ENCODE peak calls at places on chromosomes 4 and X, in five cellular contexts. One of them, this sample, is unnamed. For H3K9me3, the result is how much of the 10 kb centered on the place peaks cover.

GRCh38 chrX:17411189-17411588 is 36.2 kb downstream of the NHS start:
- DNase-seq in CD8-positive, alpha-beta T cell: no peak
- DNase-seq in upper lobe of left lung: no peak
- DNase-seq in AG04450: no peak
- DNase-seq in left ventricle myocardium inferior: no peak
- DNase-seq in this sample: no peak

GRCh38 chrX:108312938-108313337 is 125.3 kb downstream of the COL4A6 start:
- DNase-seq in CD8-positive, alpha-beta T cell: no peak
- DNase-seq in upper lobe of left lung: no peak
- DNase-seq in AG04450: no peak
- DNase-seq in left ventricle myocardium inferior: peak
- DNase-seq in this sample: no peak

GRCh38 chrX:108732630-108733321 is 3.6 kb downstream of the IRS4 start:
- DNase-seq in CD8-positive, alpha-beta T cell: no peak
- DNase-seq in upper lobe of left lung: no peak
- DNase-seq in AG04450: no peak
- DNase-seq in left ventricle myocardium inferior: no peak
- DNase-seq in this sample: no peak

GRCh38 chr4:172125438-172125837 is 312.2 kb downstream of the GALNTL6 start:
- DNase-seq in CD8-positive, alpha-beta T cell: no peak
- DNase-seq in upper lobe of left lung: no peak
- DNase-seq in AG04450: no peak
- DNase-seq in left ventricle myocardium inferior: no peak
- DNase-seq in this sample: no peak

GRCh38 chr4:110417151-110417550 is 58.8 kb upstream of the ENPEP start:
- DNase-seq in CD8-positive, alpha-beta T cell: no peak
- DNase-seq in upper lobe of left lung: no peak
- DNase-seq in AG04450: no peak
- DNase-seq in left ventricle myocardium inferior: no peak
- DNase-seq in this sample: no peak

GRCh38 chr4:36269116-36269515 is 12.3 kb upstream of the DTHD1 start:
- DNase-seq in CD8-positive, alpha-beta T cell: no peak
- DNase-seq in upper lobe of left lung: no peak
- DNase-seq in AG04450: no peak
- DNase-seq in left ventricle myocardium inferior: no peak
- DNase-seq in this sample: peak

GRCh38 chr4:42672359-42673083 is 15.6 kb upstream of the ATP8A1 start:
- DNase-seq in CD8-positive, alpha-beta T cell: no peak
- DNase-seq in upper lobe of left lung: no peak
- DNase-seq in AG04450: no peak
- DNase-seq in left ventricle myocardium inferior: no peak
- DNase-seq in this sample: no peak

GRCh38 chrX:24672701-24673190 is 21.0 kb upstream of the POLA1 start:
- DNase-seq in CD8-positive, alpha-beta T cell: no peak
- DNase-seq in upper lobe of left lung: no peak
- DNase-seq in AG04450: no peak
- DNase-seq in left ventricle myocardium inferior: no peak
- DNase-seq in this sample: no peak

GRCh38 chrX:6184900-6185515 is 43.7 kb downstream of the NLGN4X start:
- DNase-seq in CD8-positive, alpha-beta T cell: no peak
- DNase-seq in upper lobe of left lung: no peak
- DNase-seq in AG04450: no peak
- DNase-seq in left ventricle myocardium inferior: no peak
- DNase-seq in this sample: no peak

GRCh38 chr4:2251073-2251794 is 9.3 kb upstream of the HAUS3 start:
- DNase-seq in CD8-positive, alpha-beta T cell: peak
- DNase-seq in upper lobe of left lung: peak
- DNase-seq in AG04450: no peak
- DNase-seq in left ventricle myocardium inferior: peak
- DNase-seq in this sample: peak

GRCh38 chr4:130563185-130563890 is 1467.4 kb downstream of the C4orf33 start:
- DNase-seq in CD8-positive, alpha-beta T cell: no peak
- DNase-seq in upper lobe of left lung: no peak
- DNase-seq in AG04450: peak
- DNase-seq in left ventricle myocardium inferior: peak
- DNase-seq in this sample: no peak

GRCh38 chr4:23382880-23383279 is 507.0 kb downstream of the PPARGC1A start:
- DNase-seq in CD8-positive, alpha-beta T cell: no peak
- DNase-seq in upper lobe of left lung: no peak
- DNase-seq in AG04450: no peak
- DNase-seq in left ventricle myocardium inferior: no peak
- DNase-seq in this sample: no peak

GRCh38 chr4:69749771-69750170 is 10.6 kb downstream of the SULT1B1 start:
- DNase-seq in CD8-positive, alpha-beta T cell: no peak
- DNase-seq in upper lobe of left lung: no peak
- DNase-seq in AG04450: no peak
- DNase-seq in left ventricle myocardium inferior: no peak
- DNase-seq in this sample: no peak

GRCh38 chrX:80173261-80173660 is 158.7 kb downstream of the TBX22 start:
- DNase-seq in CD8-positive, alpha-beta T cell: no peak
- DNase-seq in upper lobe of left lung: no peak
- DNase-seq in AG04450: no peak
- DNase-seq in left ventricle myocardium inferior: no peak
- DNase-seq in this sample: no peak

GRCh38 chr4:48290146-48290772 is 20.6 kb upstream of the TEC start:
- DNase-seq in CD8-positive, alpha-beta T cell: no peak
- DNase-seq in upper lobe of left lung: no peak
- DNase-seq in AG04450: no peak
- DNase-seq in left ventricle myocardium inferior: no peak
- DNase-seq in this sample: no peak

GRCh38 chr4:63218837-63219236 is 1190.4 kb downstream of the TECRL start:
- DNase-seq in CD8-positive, alpha-beta T cell: no peak
- DNase-seq in upper lobe of left lung: no peak
- DNase-seq in AG04450: no peak
- DNase-seq in left ventricle myocardium inferior: no peak
- DNase-seq in this sample: no peak

GRCh38 chrX:46710927-46711623 is 47.8 kb downstream of the SLC9A7 start:
- DNase-seq in CD8-positive, alpha-beta T cell: no peak
- DNase-seq in upper lobe of left lung: no peak
- DNase-seq in AG04450: no peak
- DNase-seq in left ventricle myocardium inferior: no peak
- DNase-seq in this sample: no peak

GRCh38 chr4:1300466-1301455 is 11.1 kb downstream of the MAEA start:
- DNase-seq in CD8-positive, alpha-beta T cell: no peak
- DNase-seq in upper lobe of left lung: peak
- DNase-seq in AG04450: no peak
- DNase-seq in left ventricle myocardium inferior: no peak
- DNase-seq in this sample: no peak

GRCh38 chr4:37453004-37453360 is 208.4 kb downstream of the NWD2 start:
- DNase-seq in CD8-positive, alpha-beta T cell: no peak
- DNase-seq in upper lobe of left lung: no peak
- DNase-seq in AG04450: no peak
- DNase-seq in left ventricle myocardium inferior: no peak
- DNase-seq in this sample: peak
- H3K4me3 ChIP-seq in CD8-positive, alpha-beta T cell: peak
- H3K4me3 ChIP-seq in upper lobe of left lung: no peak
- H3K4me3 ChIP-seq in AG04450: no peak
- H3K4me3 ChIP-seq in left ventricle myocardium inferior: peak
- H3K4me3 ChIP-seq in this sample: peak

DNA sequence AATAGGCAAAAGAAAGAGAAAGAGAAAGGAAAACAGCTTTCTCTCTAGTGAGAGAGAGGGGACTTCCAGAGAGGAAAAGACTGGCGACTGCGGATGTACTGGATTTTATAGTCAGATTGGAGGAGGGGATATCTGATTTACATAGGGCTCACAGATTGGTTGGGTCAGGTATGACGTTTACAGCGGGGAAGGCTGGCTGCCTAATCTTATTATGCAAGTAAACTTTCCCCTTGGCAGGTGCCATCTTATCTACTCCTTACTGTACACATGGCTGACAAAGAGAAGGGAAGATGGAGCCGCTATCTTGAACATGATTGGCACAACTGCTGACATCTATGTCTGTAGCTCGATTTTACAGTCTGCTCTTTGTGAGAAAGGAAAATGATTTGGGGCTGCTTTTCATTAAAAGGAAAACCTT is 25.4 kb downstream of the RBPJ start:
- DNase-seq in CD8-positive, alpha-beta T cell: no peak
- DNase-seq in upper lobe of left lung: no peak
- DNase-seq in AG04450: no peak
- DNase-seq in left ventricle myocardium inferior: no peak
- DNase-seq in this sample: peak
- H3K27ac ChIP-seq in CD8-positive, alpha-beta T cell: no peak
- H3K27ac ChIP-seq in upper lobe of left lung: no peak
- H3K27ac ChIP-seq in AG04450: no peak
- H3K27ac ChIP-seq in left ventricle myocardium inferior: peak
- H3K27ac ChIP-seq in this sample: no peak

DNA sequence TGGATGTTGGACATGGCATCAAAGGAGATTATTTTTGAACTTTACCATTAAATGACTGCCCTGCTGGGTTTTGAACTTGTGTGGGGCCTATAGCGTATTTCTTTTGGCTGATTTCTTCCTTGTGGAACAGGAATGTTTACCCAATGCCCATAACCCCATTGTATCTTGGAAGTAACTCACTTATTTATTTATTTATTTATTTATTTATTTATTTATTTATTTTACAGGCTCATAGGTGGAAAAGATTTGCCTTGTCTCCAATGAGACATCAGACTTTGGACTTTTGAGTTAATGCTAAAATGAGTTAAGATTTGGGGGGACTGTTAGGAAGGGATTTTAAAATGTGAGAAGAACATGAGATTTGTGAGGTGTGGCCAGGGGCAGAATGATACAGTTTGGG is 273.1 kb downstream of the SLITRK2 start:
- DNase-seq in CD8-positive, alpha-beta T cell: no peak
- DNase-seq in upper lobe of left lung: no peak
- DNase-seq in AG04450: no peak
- DNase-seq in left ventricle myocardium inferior: no peak
- DNase-seq in this sample: no peak
- H3K9me3 ChIP-seq in CD8-positive, alpha-beta T cell: under half
- H3K9me3 ChIP-seq in upper lobe of left lung: under half
- H3K9me3 ChIP-seq in AG04450: under half
- H3K9me3 ChIP-seq in left ventricle myocardium inferior: under half
- H3K9me3 ChIP-seq in this sample: under half

GRCh38 chr4:139015948-139016451 is 419 bp downstream of the NOCT start:
- DNase-seq in CD8-positive, alpha-beta T cell: no peak
- DNase-seq in upper lobe of left lung: peak
- DNase-seq in AG04450: no peak
- DNase-seq in left ventricle myocardium inferior: peak
- DNase-seq in this sample: no peak

GRCh38 chr4:139018501-139018900 is 2.9 kb downstream of the NOCT start:
- DNase-seq in CD8-positive, alpha-beta T cell: no peak
- DNase-seq in upper lobe of left lung: no peak
- DNase-seq in AG04450: no peak
- DNase-seq in left ventricle myocardium inferior: no peak
- DNase-seq in this sample: no peak

GRCh38 chr4:139017861-139018260 is 2.3 kb downstream of the NOCT start:
- DNase-seq in CD8-positive, alpha-beta T cell: no peak
- DNase-seq in upper lobe of left lung: no peak
- DNase-seq in AG04450: no peak
- DNase-seq in left ventricle myocardium inferior: no peak
- DNase-seq in this sample: no peak

GRCh38 chr4:139020384-139020783 is 4.8 kb downstream of the NOCT start:
- DNase-seq in CD8-positive, alpha-beta T cell: no peak
- DNase-seq in upper lobe of left lung: no peak
- DNase-seq in AG04450: no peak
- DNase-seq in left ventricle myocardium inferior: no peak
- DNase-seq in this sample: no peak

DNA sequence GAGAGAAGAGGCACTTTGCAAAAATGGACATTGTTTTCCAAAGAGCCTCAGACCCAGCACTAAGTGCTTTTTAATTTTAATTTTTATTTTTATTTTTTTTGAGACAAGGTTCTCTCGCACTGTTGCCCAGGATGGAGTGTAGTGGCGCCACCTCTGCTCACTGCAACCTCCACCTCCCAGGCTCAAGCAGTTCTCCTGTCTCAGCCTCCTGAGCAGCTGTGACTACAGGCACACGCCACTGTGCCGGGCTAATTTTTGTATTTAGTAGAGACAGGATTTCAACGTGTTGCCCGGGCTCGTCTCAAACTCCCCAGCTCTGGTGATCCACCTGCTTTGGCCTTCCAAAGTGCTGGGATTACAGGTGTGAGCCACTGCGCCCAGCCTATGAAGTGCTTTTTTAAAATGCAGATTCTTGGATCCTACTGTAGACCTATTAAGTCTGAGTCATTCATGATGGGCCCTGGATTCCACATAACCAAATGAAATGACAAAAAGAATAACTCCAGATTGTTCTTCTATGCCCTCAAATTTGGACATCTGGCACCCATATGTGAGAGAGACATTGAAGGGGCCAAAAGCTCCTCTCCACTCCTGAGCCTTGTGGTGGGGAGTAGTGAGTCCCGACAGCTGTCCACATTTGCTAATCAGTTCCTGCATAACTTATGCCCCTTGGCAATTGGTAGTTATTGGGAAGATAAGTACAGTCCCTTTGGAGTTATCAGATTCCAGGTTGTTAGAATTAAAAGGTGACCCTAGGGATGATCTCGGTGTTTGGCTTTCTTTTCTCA is 3.6 kb downstream of the NOCT start:
- DNase-seq in CD8-positive, alpha-beta T cell: no peak
- DNase-seq in upper lobe of left lung: no peak
- DNase-seq in AG04450: peak
- DNase-seq in left ventricle myocardium inferior: no peak
- DNase-seq in this sample: no peak
- H3K4me3 ChIP-seq in CD8-positive, alpha-beta T cell: no peak
- H3K4me3 ChIP-seq in upper lobe of left lung: no peak
- H3K4me3 ChIP-seq in AG04450: no peak
- H3K4me3 ChIP-seq in left ventricle myocardium inferior: no peak
- H3K4me3 ChIP-seq in this sample: no peak

DNA sequence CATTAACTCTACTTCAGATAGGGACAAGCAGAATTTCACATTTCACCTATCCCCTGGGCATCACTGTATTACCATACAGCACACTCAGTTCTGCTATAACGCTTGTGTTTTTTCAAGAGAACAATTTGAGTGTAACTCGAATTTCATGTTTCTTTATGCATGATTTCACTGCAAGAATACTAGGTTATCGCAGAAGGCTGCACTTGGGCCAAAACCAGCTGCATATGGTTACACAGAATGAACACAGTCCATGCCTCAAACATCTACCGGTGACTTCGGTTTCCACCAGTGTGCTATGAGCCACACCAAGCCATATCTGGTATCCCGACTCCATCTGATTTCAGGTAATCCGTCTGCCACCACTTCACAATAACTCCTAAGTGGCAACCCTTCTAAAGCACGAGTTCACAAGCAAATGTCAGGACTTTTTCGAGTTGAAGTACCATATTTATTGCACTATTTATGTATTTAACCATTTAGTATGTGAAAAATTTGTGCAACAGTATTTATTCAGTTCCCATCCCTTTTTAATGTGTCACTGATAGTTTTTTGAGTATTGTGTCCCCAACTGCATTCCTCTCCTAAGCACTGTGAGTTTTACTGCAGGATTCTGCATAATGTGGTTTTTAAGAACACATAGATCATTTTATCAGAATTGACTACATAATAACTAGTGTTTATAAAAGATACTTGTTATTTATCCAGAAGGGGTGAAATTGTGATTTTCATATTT is 111.8 kb downstream of the APBB2 start:
- DNase-seq in CD8-positive, alpha-beta T cell: no peak
- DNase-seq in upper lobe of left lung: no peak
- DNase-seq in AG04450: no peak
- DNase-seq in left ventricle myocardium inferior: no peak
- DNase-seq in this sample: no peak
- H3K27ac ChIP-seq in CD8-positive, alpha-beta T cell: no peak
- H3K27ac ChIP-seq in upper lobe of left lung: no peak
- H3K27ac ChIP-seq in AG04450: no peak
- H3K27ac ChIP-seq in left ventricle myocardium inferior: no peak
- H3K27ac ChIP-seq in this sample: no peak

GRCh38 chr4:29972121-29972520 is 748.0 kb upstream of the PCDH7 start:
- DNase-seq in CD8-positive, alpha-beta T cell: no peak
- DNase-seq in upper lobe of left lung: no peak
- DNase-seq in AG04450: no peak
- DNase-seq in left ventricle myocardium inferior: no peak
- DNase-seq in this sample: no peak
- H3K9me3 ChIP-seq in CD8-positive, alpha-beta T cell: under half
- H3K9me3 ChIP-seq in upper lobe of left lung: under half
- H3K9me3 ChIP-seq in AG04450: under half
- H3K9me3 ChIP-seq in left ventricle myocardium inferior: under half
- H3K9me3 ChIP-seq in this sample: under half